ENCODE peak calls at places on chromosomes 6 and 20, in ten cellular contexts. X is activated CD4-positive, CD25-positive, alpha-beta regulatory T cell; I is activated naive CD4-positive, alpha-beta T cell treated with anti-CD3 and anti-CD28 coated beads, Interleukin-2, amount 10 ng/mL, durations not matched to agents 7 days and 5 days; G is stimulated activated CD4-positive, alpha-beta T cell treated with anti-CD3 and anti-CD28 coated beads, Interleukin-1b, Interleukin-23, amount 100 ng/mL, for 1 hour; U is NCI-H1092 treated with DMSO at 0.1 percent for 48 hours; L is activated naive CD8-positive, alpha-beta T cell treated with anti-CD3 and anti-CD28 coated beads, Interleukin-2, amount 50 U/mL, for 16 hours; Y is spleen; E is kidney glomerular epithelial cell; C is left colon; D is COR-L47. T is an unnamed sample.

GRCh38 chr6:136791296-136792065 is 796 bp downstream of the MAP3K5 start:
- DNase-seq in X (no peak), I (peak), G (no peak), U (peak), L (no peak), Y (peak), E (peak), C (peak), D (peak), T (peak)

GRCh38 chr6:159232751-159233150 is 63.6 kb downstream of the FNDC1 start:
- DNase-seq in X (no peak), I (no peak), G (no peak), U (no peak), L (no peak), Y (no peak), E (no peak), C (no peak), D (no peak), T (no peak)

GRCh38 chr20:6053064-6053775 is 640 bp downstream of the LRRN4 start:
- DNase-seq in X (no peak), I (no peak), G (no peak), U (no peak), L (no peak), Y (no peak), E (no peak), C (no peak), D (no peak), T (no peak)

GRCh38 chr6:133995758-133996157 is 42.7 kb downstream of the TBPL1 start:
- DNase-seq in X (no peak), I (no peak), G (no peak), U (no peak), L (no peak), Y (no peak), E (no peak), C (no peak), D (no peak), T (no peak)

GRCh38 chr6:17032595-17033591 is 69.0 kb upstream of the STMND1 start:
- DNase-seq in X (no peak), I (no peak), G (no peak), U (no peak), L (no peak), Y (no peak), E (peak), C (peak), D (no peak), T (no peak)

GRCh38 chr20:57143173-57143572 is 123.3 kb downstream of the BMP7 start:
- DNase-seq in X (no peak), I (no peak), G (no peak), U (no peak), L (no peak), Y (peak), E (no peak), C (no peak), D (no peak), T (no peak)

GRCh38 chr6:100435299-100435698 is 29.4 kb downstream of the SIM1 start:
- DNase-seq in X (no peak), I (no peak), G (no peak), U (no peak), L (no peak), Y (no peak), E (peak), C (no peak), D (no peak), T (no peak)

GRCh38 chr6:14120556-14120955 is 3.0 kb downstream of the CD83 start:
- DNase-seq in X (no peak), I (no peak), G (no peak), U (no peak), L (no peak), Y (no peak), E (no peak), C (no peak), D (no peak), T (no peak)

GRCh38 chr6:152922706-152923105 is 60.1 kb downstream of the FBXO5 start:
- DNase-seq in X (no peak), I (no peak), G (no peak), U (no peak), L (no peak), Y (no peak), E (no peak), C (no peak), D (no peak), T (no peak)

GRCh38 chr6:20160541-20161283 is 51.6 kb downstream of the MBOAT1 start:
- DNase-seq in X (no peak), I (no peak), G (no peak), U (no peak), L (no peak), Y (no peak), E (no peak), C (no peak), D (no peak), T (no peak)

GRCh38 chr20:38979434-38979833 is 17.3 kb downstream of the DHX35 start:
- DNase-seq in X (no peak), I (no peak), G (no peak), U (no peak), L (no peak), Y (no peak), E (no peak), C (no peak), D (no peak), T (no peak)

GRCh38 chr6:155936551-155936950 is 480.9 kb upstream of the NOX3 start:
- DNase-seq in X (no peak), I (no peak), G (no peak), U (no peak), L (no peak), Y (no peak), E (no peak), C (no peak), D (no peak), T (no peak)